ENCODE peak calls at places on chromosomes 1 and 21, in five cellular contexts. H is H54, A is adrenal gland, V is stomach, R is breast epithelium. Z is an unnamed sample.
A peak's percentile ranks its signal among the peaks of the same experiment; 100 is the strongest.

GRCh38 chr1:177351361-177352108 is 180.8 kb downstream of the BRINP2 start:
- DNase-seq in A (no peak), H (no peak), V (peak; percentile 26), R (no peak), Z (peak; percentile 62)

GRCh38 chr1:204391629-204392028 is 20.0 kb downstream of the PPP1R15B start:
- DNase-seq in A (no peak), H (no peak), V (no peak), R (no peak), Z (no peak)

GRCh38 chr1:178037510-178038253 is 56.2 kb upstream of the RASAL2 start:
- DNase-seq in R (peak; percentile 58), H (peak; percentile 74), V (peak; percentile 90), A (peak; percentile 88), Z (peak; percentile 62)

GRCh38 chr1:89516055-89516454 is 8.6 kb upstream of the LRRC8B start:
- DNase-seq in R (no peak), H (peak; percentile 38), V (no peak), A (no peak), Z (peak; percentile 79)

GRCh38 chr1:62301726-62302390 is 17.4 kb downstream of the KANK4 start:
- DNase-seq in A (no peak), V (no peak), R (no peak), H (no peak), Z (no peak)

GRCh38 chr1:121558514-121558913 is 373.7 kb downstream of the SRGAP2C start:
- DNase-seq in H (no peak), A (peak; percentile 21), R (no peak), V (no peak), Z (peak; percentile 40)

GRCh38 chr1:86708923-86709322 is 4.5 kb downstream of the SH3GLB1 start:
- DNase-seq in H (no peak), V (no peak), A (no peak), R (no peak), Z (no peak)

GRCh38 chr1:36306210-36306901 is at the start of gene SH3D21:
- DNase-seq in V (peak; percentile 67), H (no peak), R (peak; percentile 68), A (no peak), Z (peak; percentile 47)

GRCh38 chr1:235325139-235325538 is 2.8 kb downstream of the ARID4B start:
- DNase-seq in A (no peak), R (no peak), H (no peak), V (no peak), Z (no peak)

GRCh38 chr21:29346771-29347170 is 48.0 kb downstream of the BACH1 start:
- DNase-seq in V (no peak), R (no peak), H (no peak), A (no peak), Z (no peak)

GRCh38 chr1:41726899-41727748 is 191.6 kb downstream of the HIVEP3 start:
- DNase-seq in V (peak; percentile 51), A (peak; percentile 50), H (no peak), R (no peak), Z (peak; percentile 90)

GRCh38 chr1:43969416-43969745 is 429 bp upstream of the DPH2 start:
- DNase-seq in R (no peak), V (no peak), A (no peak), H (no peak), Z (no peak)

GRCh38 chr1:47703161-47703825 is 265.4 kb downstream of the FOXD2 start:
- DNase-seq in H (no peak), V (no peak), R (no peak), A (no peak), Z (no peak)

GRCh38 chr1:7334475-7335035 is 436.5 kb upstream of the VAMP3 start:
- DNase-seq in A (no peak), V (no peak), H (no peak), R (no peak), Z (no peak)

GRCh38 chr1:151510957-151511635 is at the start of gene CGN:
- DNase-seq in R (peak; percentile 87), A (peak; percentile 88), V (peak; percentile 93), H (peak; percentile 92), Z (peak; percentile 85)
- TF ChIP-seq POLR2A in R (no peak), A (peak; percentile 23), V (no peak), H (no peak), Z (peak; percentile 15)

GRCh38 chr1:202954057-202954745 is 3.9 kb downstream of the ADIPOR1 start:
- DNase-seq in H (no peak), R (no peak), A (no peak), V (no peak), Z (no peak)

GRCh38 chr1:202957733-202958543 is at the start of gene ADIPOR1:
- DNase-seq in H (peak; percentile 94), R (peak; percentile 93), A (peak; percentile 91), V (peak; percentile 95), Z (peak; percentile 89)

GRCh38 chr1:202952818-202953217 is 5.3 kb downstream of the ADIPOR1 start:
- DNase-seq in A (peak; percentile 49), R (peak; percentile 81), H (peak; percentile 45), V (no peak), Z (peak; percentile 95)

GRCh38 chr1:202951437-202951836 is 6.7 kb downstream of the ADIPOR1 start:
- DNase-seq in A (no peak), H (no peak), V (no peak), R (no peak), Z (no peak)

GRCh38 chr1:202953412-202953811 is 4.7 kb downstream of the ADIPOR1 start:
- DNase-seq in H (no peak), V (no peak), R (no peak), A (no peak), Z (no peak)
- TF ChIP-seq POLR2A in H (no peak), V (no peak), R (no peak), A (no peak), Z (no peak)

GRCh38 chr1:206902702-206903101 is 5.5 kb downstream of the IL24 start:
- DNase-seq in V (no peak), H (no peak), A (no peak), R (no peak), Z (no peak)
- TF ChIP-seq POLR2A in V (no peak), H (no peak), A (no peak), R (no peak), Z (no peak)

GRCh38 chr21:14722841-14723483 is 176.8 kb upstream of the SAMSN1 start:
- DNase-seq in R (no peak), A (no peak), V (no peak), H (no peak), Z (no peak)
- TF ChIP-seq POLR2A in R (no peak), A (no peak), V (no peak), H (no peak), Z (no peak)

GRCh38 chr1:33347650-33347992 is 26.7 kb upstream of the A3GALT2 start:
- DNase-seq in A (no peak), R (no peak), H (peak; percentile 45), V (no peak), Z (no peak)

GRCh38 chr1:33348194-33348593 is 27.3 kb upstream of the A3GALT2 start:
- DNase-seq in R (no peak), A (no peak), H (no peak), V (no peak), Z (no peak)

GRCh38 chr1:33349778-33350610 is 29.1 kb upstream of the A3GALT2 start:
- DNase-seq in V (peak; percentile 89), A (peak; percentile 87), H (peak; percentile 96), R (peak; percentile 86), Z (peak; percentile 91)

GRCh38 chr1:33349081-33349759 is 28.3 kb upstream of the A3GALT2 start:
- DNase-seq in A (peak; percentile 68), H (peak; percentile 49), V (peak; percentile 53), R (no peak), Z (peak; percentile 70)

GRCh38 chr1:33348676-33349080 is 27.8 kb upstream of the A3GALT2 start:
- DNase-seq in V (no peak), R (no peak), A (no peak), H (no peak), Z (no peak)
- TF ChIP-seq POLR2A in V (no peak), R (no peak), A (no peak), H (no peak), Z (no peak)

GRCh38 chr21:25512095-25513086 is 94.9 kb downstream of the MRPL39 start:
- DNase-seq in V (no peak), R (no peak), H (no peak), A (no peak), Z (no peak)

GRCh38 chr21:25506887-25507286 is 100.4 kb downstream of the MRPL39 start:
- DNase-seq in A (no peak), R (no peak), V (no peak), H (no peak), Z (no peak)

GRCh38 chr21:25508364-25508763 is 98.9 kb downstream of the MRPL39 start:
- DNase-seq in V (no peak), H (no peak), A (no peak), R (no peak), Z (no peak)

GRCh38 chr21:25507522-25507921 is 99.8 kb downstream of the MRPL39 start:
- DNase-seq in V (no peak), A (no peak), R (no peak), H (no peak), Z (peak; percentile 5)

DNA sequence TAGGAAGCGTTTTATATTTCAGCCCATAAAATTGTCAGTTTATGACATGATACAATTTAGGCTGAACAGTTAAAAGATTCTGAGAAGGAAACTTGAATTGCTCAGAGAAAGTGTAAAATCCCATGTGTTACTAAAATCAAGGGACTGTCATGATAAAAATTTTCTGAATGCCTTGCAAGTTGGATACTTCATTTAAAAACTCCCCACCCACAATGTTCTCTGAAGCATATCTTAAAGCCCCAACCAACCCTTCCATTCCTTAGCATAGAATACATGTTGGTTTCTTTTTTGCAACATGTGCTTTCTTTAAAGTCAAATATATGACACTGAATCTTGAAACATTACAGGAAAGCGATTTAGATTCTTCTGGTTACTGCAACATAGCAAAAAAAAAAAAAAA is 97.4 kb downstream of the MRPL39 start:
- DNase-seq in H (no peak), R (no peak), V (no peak), A (no peak), Z (no peak)
- TF ChIP-seq POLR2A in H (no peak), R (no peak), V (no peak), A (no peak), Z (no peak)

DNA sequence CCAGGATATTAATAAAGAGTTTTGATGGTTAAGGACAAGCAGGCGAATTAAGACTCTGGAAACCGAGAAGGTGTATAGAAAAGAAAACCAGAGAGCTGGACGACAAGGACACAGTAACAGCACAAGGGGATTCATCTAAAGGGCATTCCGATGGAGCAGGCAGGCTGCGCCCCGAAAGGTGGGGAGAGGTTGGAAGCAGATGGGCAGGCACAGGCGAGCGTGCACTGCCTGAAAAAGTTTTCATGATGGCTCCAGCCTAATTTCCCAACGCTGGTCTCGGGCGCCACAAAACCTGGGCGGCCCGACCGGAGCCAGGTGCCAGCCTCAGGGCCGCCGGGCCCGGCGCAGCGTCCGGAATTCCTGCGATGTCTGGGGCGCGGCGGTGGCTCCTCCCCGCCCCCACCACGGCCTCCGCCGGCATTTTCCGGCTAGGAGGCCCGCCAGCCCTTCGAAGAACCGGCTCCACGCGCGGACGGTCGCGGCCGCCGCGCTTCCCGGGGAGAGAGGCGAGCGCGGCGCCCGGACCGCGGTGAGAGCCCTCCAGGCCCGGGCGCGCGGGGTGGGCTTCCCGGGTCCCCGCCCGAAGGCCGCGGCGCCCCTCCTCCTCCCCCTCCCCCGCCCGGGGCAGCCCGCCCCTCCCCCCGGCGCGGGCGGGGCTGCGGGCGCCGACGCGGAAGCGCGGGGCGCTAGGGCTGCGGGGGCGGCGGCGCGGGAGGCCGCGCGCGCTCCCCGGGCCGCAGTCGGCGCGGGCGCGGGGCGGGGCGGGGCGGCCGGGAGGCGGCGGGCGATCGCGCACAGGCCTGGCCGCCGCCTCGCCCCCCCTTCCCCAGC is 701 bp upstream of the DYRK1A start:
- DNase-seq in V (peak; percentile 77), R (peak; percentile 69), H (peak; percentile 57), A (peak; percentile 77), Z (peak; percentile 68)
- TF ChIP-seq POLR2A in V (no peak), R (peak; percentile 23), H (peak; percentile 68), A (peak; percentile 85), Z (peak; percentile 21)